ENCODE peak calls at places on chromosomes 6 and 20, in seven cellular contexts. Z, T, S, P, G, R and K are unnamed samples.

GRCh38 chr6:31087494-31088089 is 24.8 kb downstream of the C6orf15 start:
- DNase-seq in S (peak), T (no peak), P (peak), Z (peak), R (peak), G (peak), K (no peak)

GRCh38 chr20:9408422-9409300 is 105.7 kb upstream of the LAMP5 start:
- DNase-seq in P (no peak), Z (no peak), R (no peak), S (no peak), G (no peak), T (no peak), K (no peak)

GRCh38 chr6:111689946-111690345 is 84.3 kb upstream of the TRAF3IP2 start:
- DNase-seq in P (no peak), R (no peak), S (no peak), G (no peak), Z (no peak), T (no peak), K (peak)

GRCh38 chr20:13220194-13220856 is 749 bp upstream of the ISM1 start:
- DNase-seq in G (peak), T (no peak), R (peak), S (peak), Z (peak), P (no peak), K (no peak)

GRCh38 chr6:111552999-111553398 is 52.7 kb downstream of the TRAF3IP2 start:
- DNase-seq in P (no peak), Z (no peak), T (no peak), G (peak), S (no peak), R (no peak), K (no peak)

GRCh38 chr20:49318430-49319203 is 40.8 kb upstream of the ZNFX1 start:
- DNase-seq in G (no peak), P (no peak), S (peak), R (no peak), Z (no peak), T (no peak), K (no peak)

GRCh38 chr6:17204548-17204947 is 76.6 kb upstream of the RBM24 start:
- DNase-seq in T (no peak), S (no peak), P (no peak), Z (no peak), R (no peak), G (no peak), K (no peak)

GRCh38 chr6:136173519-136174507 is 76.3 kb downstream of the MTFR2 start:
- DNase-seq in S (peak), P (no peak), R (no peak), G (no peak), Z (no peak), T (no peak), K (no peak)

GRCh38 chr6:18533793-18534192 is 146.6 kb downstream of the RNF144B start:
- DNase-seq in P (no peak), Z (no peak), S (no peak), G (no peak), T (no peak), R (no peak), K (no peak)

GRCh38 chr6:38012573-38012972 is 193.0 kb downstream of the ZFAND3 start:
- DNase-seq in P (peak), R (no peak), S (peak), T (peak), G (no peak), Z (no peak), K (no peak)

GRCh38 chr6:68958327-68958726 is 323.2 kb downstream of the ADGRB3 start:
- DNase-seq in Z (no peak), P (no peak), R (no peak), T (no peak), S (peak), G (no peak), K (no peak)

GRCh38 chr6:129133770-129134192 is 250.8 kb downstream of the LAMA2 start:
- DNase-seq in G (no peak), R (no peak), T (no peak), P (no peak), Z (no peak), S (no peak), K (no peak)

GRCh38 chr6:129134535-129134934 is 251.6 kb downstream of the LAMA2 start:
- DNase-seq in Z (no peak), R (no peak), G (no peak), P (no peak), S (no peak), T (no peak), K (no peak)

GRCh38 chr6:129135421-129135820 is 252.5 kb downstream of the LAMA2 start:
- DNase-seq in G (no peak), Z (no peak), R (no peak), P (no peak), T (no peak), S (no peak), K (no peak)

GRCh38 chr6:129136751-129137150 is 253.8 kb downstream of the LAMA2 start:
- DNase-seq in Z (no peak), P (no peak), G (no peak), R (no peak), T (no peak), S (no peak), K (no peak)

DNA sequence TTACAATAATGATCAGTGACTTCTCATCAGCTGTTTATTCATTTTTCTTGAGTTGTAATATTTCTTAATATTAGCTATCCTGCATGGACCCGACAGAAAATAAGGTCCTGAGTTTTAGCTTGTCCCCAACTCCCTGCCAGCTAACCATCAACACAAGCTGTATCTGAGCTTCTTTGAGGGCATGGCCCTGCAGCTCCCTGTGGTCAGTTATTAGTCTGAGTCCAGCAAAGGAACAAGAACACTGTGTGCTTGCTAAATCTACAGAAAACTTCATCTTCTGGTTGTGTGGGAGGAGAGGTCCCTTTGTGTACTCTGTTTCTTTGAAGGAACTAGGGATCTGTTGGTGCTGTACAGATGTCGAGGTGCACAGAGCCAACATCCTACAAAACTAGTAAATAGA is 248.3 kb downstream of the LAMA2 start:
- DNase-seq in Z (peak), R (peak), P (no peak), S (no peak), T (no peak), G (no peak), K (no peak)
- TF ChIP-seq POLR2AphosphoS5 in Z (peak), R (peak), P (no peak), S (no peak), T (no peak), G (peak), K (peak)

GRCh38 chr20:53672484-53673129 is 79.0 kb upstream of the ZNF217 start:
- DNase-seq in G (no peak), T (no peak), R (no peak), P (no peak), Z (no peak), S (no peak), K (no peak)

GRCh38 chr20:53666144-53666543 is 72.5 kb upstream of the ZNF217 start:
- DNase-seq in R (no peak), S (no peak), G (no peak), P (no peak), T (no peak), Z (no peak), K (no peak)

GRCh38 chr20:53664121-53664520 is 70.5 kb upstream of the ZNF217 start:
- DNase-seq in P (no peak), Z (no peak), G (peak), T (no peak), R (no peak), S (no peak), K (no peak)

GRCh38 chr20:53671370-53671769 is 77.7 kb upstream of the ZNF217 start:
- DNase-seq in T (no peak), S (no peak), G (no peak), Z (no peak), P (no peak), R (no peak), K (no peak)

GRCh38 chr20:53668981-53669380 is 75.3 kb upstream of the ZNF217 start:
- DNase-seq in P (no peak), Z (no peak), S (no peak), R (no peak), G (no peak), T (no peak), K (no peak)
- TF ChIP-seq POLR2AphosphoS5 in P (no peak), Z (no peak), S (no peak), R (no peak), G (no peak), T (no peak), K (no peak)

DNA sequence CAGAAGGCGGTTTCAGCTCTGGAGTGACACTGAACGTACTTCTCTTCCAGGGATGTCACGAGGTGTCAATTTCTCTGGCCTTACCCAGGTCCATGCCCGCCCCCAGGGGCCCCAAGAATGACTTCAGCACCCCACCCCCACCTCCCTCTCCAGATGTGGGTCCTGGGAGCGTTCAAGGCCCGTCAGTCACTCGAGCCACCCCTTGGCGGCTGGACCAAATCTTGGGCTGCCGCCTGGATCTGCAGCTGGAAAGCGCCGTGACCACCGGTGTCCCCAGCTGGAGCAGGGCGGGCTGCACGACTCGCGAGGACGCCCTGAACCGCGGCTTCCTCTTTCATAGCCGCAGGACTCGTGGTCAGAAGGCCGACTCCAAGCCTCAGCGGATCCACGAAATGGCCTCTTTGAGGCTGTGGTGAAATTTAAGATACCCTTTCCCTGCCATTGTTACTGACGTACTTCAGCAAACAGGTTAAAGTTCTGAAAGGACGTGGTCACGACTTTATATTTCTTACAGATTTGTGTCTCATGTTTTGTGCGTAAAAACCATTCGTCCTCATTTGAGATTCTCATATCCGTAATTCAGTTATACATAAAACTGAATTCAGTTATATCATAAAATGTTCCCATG is 29.3 kb downstream of the TRIM38 start:
- DNase-seq in R (peak), Z (peak), S (peak), G (peak), P (no peak), T (peak), K (peak)
- TF ChIP-seq POLR2AphosphoS5 in R (peak), Z (no peak), S (no peak), G (peak), P (no peak), T (no peak), K (peak)

DNA sequence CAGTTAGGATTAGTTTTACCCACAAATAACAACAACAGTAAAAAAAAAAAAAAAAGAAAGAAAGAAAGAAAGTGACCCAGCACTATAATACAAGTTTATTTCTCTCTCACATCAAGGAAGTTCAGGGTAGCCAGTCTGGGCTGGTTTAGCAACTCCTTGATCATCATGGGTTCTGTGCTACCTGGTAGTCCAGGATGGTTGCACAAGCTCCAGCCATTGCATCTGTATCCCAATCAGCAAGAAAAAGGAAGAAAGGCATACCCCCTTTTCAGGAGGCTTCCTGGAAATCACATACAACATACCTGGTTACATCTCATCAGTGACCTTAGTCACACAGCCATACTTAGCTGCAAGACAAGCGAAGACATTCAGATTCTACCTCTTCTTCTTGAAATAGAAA is 128.5 kb downstream of the MTHFD1L start:
- DNase-seq in T (no peak), G (no peak), R (no peak), Z (no peak), S (no peak), P (no peak), K (no peak)
- TF ChIP-seq POLR2AphosphoS5 in T (no peak), G (no peak), R (no peak), Z (no peak), S (no peak), P (no peak), K (no peak)

GRCh38 chr6:157434349-157435016 is 53.5 kb downstream of the ZDHHC14 start:
- DNase-seq in R (peak), Z (no peak), T (no peak), P (no peak), G (no peak), S (no peak), K (no peak)

GRCh38 chr6:157433678-157434081 is 52.7 kb downstream of the ZDHHC14 start:
- DNase-seq in G (no peak), P (no peak), R (no peak), T (no peak), Z (no peak), S (no peak), K (no peak)

GRCh38 chr6:157432861-157433260 is 51.9 kb downstream of the ZDHHC14 start:
- DNase-seq in S (no peak), Z (no peak), P (no peak), R (no peak), T (no peak), G (no peak), K (no peak)

GRCh38 chr6:157430834-157431233 is 49.8 kb downstream of the ZDHHC14 start:
- DNase-seq in G (no peak), Z (no peak), S (no peak), R (no peak), P (no peak), T (no peak), K (no peak)

DNA sequence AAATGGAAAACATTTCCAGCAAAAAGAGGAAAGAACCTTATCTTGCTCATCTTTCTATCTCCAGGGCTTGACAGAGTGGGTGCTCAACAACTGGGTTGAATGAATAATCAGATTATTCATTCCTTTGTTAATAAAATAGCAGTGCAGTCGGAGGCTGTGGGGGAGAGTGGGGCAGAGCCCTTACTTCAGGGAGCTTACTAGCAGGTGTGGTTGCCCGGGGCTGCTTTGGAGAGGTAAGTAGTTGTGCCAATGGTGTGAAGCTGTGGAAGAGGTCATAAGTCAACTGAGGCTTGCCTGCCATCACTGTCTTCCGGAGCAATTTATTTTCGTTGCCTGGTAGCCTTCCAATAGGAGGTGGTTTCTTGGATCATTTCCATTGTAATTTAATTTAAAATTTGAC is 51.2 kb downstream of the ZDHHC14 start:
- DNase-seq in G (no peak), Z (no peak), P (no peak), S (no peak), T (no peak), R (no peak), K (no peak)
- TF ChIP-seq POLR2AphosphoS5 in G (no peak), Z (no peak), P (no peak), S (no peak), T (no peak), R (no peak), K (no peak)

DNA sequence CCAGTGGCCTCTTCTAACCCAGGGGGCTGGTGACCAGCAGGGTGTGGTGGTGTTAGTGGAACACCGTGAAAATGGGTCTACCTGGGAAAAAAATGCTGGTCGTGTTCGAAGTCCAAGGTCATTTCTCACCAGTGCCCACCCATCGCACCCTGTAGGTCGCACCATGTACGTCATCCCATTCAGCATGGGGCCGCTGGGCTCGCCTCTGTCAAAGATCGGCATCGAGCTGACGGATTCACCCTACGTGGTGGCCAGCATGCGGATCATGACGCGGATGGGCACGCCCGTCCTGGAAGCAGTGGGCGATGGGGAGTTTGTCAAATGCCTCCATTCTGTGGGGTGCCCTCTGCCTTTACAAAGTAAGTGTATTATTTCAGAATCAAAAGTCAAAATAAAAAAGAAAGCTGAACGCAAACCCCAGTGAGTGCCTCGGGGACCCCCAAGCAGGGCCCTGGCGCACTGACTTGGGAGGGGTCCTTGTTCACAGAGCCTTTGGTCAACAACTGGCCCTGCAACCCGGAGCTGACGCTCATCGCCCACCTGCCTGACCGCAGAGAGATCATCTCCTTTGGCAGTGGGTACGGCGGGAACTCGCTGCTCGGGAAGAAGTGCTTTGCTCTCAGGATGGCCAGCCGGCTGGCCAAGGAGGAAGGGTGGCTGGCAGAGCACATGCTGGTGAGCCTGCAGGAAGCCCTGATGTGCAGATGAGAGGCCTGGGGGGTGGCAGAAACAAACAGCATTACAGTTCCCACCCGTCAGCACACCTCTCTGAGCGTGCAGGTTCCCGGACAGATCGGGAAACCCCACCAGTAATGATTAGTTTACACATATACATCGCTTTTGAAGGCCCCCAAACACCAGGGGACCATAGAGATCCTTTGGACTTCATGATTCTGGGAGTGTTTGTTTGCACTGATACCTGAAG is 1.9 kb downstream of the PCK1 start:
- DNase-seq in Z (no peak), T (no peak), S (no peak), R (no peak), P (no peak), G (no peak), K (no peak)
- TF ChIP-seq POLR2AphosphoS5 in Z (no peak), T (no peak), S (no peak), R (no peak), P (no peak), G (no peak), K (no peak)

GRCh38 chr6:921400-921799 is 228.5 kb upstream of the EXOC2 start:
- DNase-seq in G (no peak), Z (no peak), S (no peak), P (no peak), R (no peak), T (no peak), K (peak)

GRCh38 chr6:927157-927556 is 234.2 kb upstream of the EXOC2 start:
- DNase-seq in S (no peak), P (no peak), Z (no peak), R (no peak), T (no peak), G (no peak), K (no peak)

GRCh38 chr6:920512-920911 is 227.6 kb upstream of the EXOC2 start:
- DNase-seq in R (no peak), T (no peak), S (no peak), P (no peak), Z (no peak), G (no peak), K (peak)

GRCh38 chr6:924661-925060 is 231.7 kb upstream of the EXOC2 start:
- DNase-seq in Z (no peak), P (no peak), S (no peak), R (no peak), G (no peak), T (no peak), K (peak)

DNA sequence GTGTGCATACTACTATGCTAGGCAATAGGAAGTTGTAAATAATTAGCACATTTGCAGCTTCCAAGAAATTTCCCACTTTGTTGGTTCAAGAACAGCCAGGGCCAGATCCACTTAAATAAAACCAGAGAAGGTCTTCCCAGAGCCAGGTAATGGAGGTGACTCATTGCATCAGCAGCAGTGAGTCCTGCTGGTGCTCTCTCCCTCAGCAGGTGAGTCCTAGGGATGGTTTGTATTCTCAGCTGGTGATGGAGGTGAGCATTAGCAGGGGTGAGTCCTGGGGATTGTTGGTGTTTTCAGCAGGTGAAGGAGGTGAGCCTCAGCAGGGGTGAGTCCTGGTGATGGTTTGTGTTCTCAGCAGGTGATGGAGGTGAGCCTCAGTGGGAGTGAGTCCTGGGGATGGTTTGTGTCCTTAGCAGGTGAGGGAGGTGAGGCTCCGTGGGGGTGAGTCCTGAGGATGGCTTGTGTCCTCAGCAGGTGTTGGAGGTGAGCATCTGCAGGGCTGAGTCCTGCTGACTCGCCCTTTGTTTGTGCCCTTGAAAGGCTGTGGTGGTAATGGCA is 232.8 kb upstream of the EXOC2 start:
- DNase-seq in G (no peak), Z (no peak), R (no peak), T (no peak), S (no peak), P (no peak), K (no peak)
- TF ChIP-seq POLR2AphosphoS5 in G (no peak), Z (no peak), R (no peak), T (no peak), S (no peak), P (no peak), K (no peak)

GRCh38 chr20:22977047-22977785 is 57.9 kb upstream of the SSTR4 start:
- DNase-seq in R (peak), Z (peak), T (no peak), P (no peak), S (no peak), G (no peak), K (no peak)
- TF ChIP-seq POLR2AphosphoS5 in R (no peak), Z (no peak), T (no peak), P (no peak), S (no peak), G (peak), K (no peak)